ENCODE peak calls at places on chromosomes 3 and 15, in four cellular contexts. T, I, D and X are unnamed samples.

GRCh38 chr3:115676336-115676735 is 53.0 kb downstream of the GAP43 start:
- DNase-seq in T (no peak), I (no peak), D (no peak), X (no peak)

GRCh38 chr15:74826372-74826819 is at the start of gene CPLX3:
- DNase-seq in T (no peak), I (no peak), D (peak; percentile 72), X (peak; percentile 50)

GRCh38 chr3:64238971-64239667 is 13.9 kb upstream of the PRICKLE2 start:
- DNase-seq in T (no peak), I (no peak), D (no peak), X (peak; percentile 75)

GRCh38 chr3:127173516-127174166 is 19.3 kb upstream of the PRR23E start:
- DNase-seq in T (no peak), I (no peak), D (no peak), X (no peak)

GRCh38 chr3:195151402-195151801 is 119.6 kb downstream of the XXYLT1 start:
- DNase-seq in T (no peak), I (no peak), D (no peak), X (no peak)

GRCh38 chr3:185733980-185734724 is 90.7 kb downstream of the IGF2BP2 start:
- DNase-seq in T (no peak), I (peak; percentile 68), D (peak; percentile 61), X (peak; percentile 82)

GRCh38 chr3:157247391-157247790 is 87.4 kb upstream of the CCNL1 start:
- DNase-seq in T (no peak), I (no peak), D (no peak), X (no peak)

GRCh38 chr15:28014623-28015200 is 84.4 kb downstream of the OCA2 start:
- DNase-seq in T (no peak), I (no peak), D (peak; percentile 6), X (no peak)

GRCh38 chr15:74664028-74664616 is 31.7 kb downstream of the EDC3 start:
- DNase-seq in T (no peak), I (no peak), D (no peak), X (peak; percentile 14)

GRCh38 chr3:193040836-193041672 is 123.4 kb upstream of the MB21D2 start:
- DNase-seq in T (no peak), I (peak; percentile 20), D (peak; percentile 62), X (peak; percentile 30)

GRCh38 chr15:44710236-44711088 is 661 bp downstream of the PATL2 start:
- DNase-seq in T (no peak), I (no peak), D (peak; percentile 44), X (no peak)

GRCh38 chr3:17749705-17750293 is 7.4 kb upstream of the TBC1D5 start:
- DNase-seq in T (no peak), I (no peak), D (no peak), X (no peak)

GRCh38 chr3:125006190-125006855 is 49.5 kb downstream of the HEG1 start:
- DNase-seq in T (no peak), I (no peak), D (no peak), X (no peak)

GRCh38 chr15:80455668-80456442 is 51.7 kb downstream of the ARNT2 start:
- DNase-seq in T (no peak), I (peak; percentile 23), D (peak; percentile 77), X (peak; percentile 75)

GRCh38 chr15:74821091-74821789 is 5.2 kb upstream of the CPLX3 start:
- DNase-seq in T (no peak), I (no peak), D (peak; percentile 80), X (no peak)

GRCh38 chr3:63724987-63725386 is 72.5 kb downstream of the SNTN start:
- DNase-seq in T (no peak), I (peak; percentile 67), D (no peak), X (peak; percentile 77)

GRCh38 chr3:194280777-194281176 is 70.4 kb downstream of the CPN2 start:
- DNase-seq in T (no peak), I (no peak), D (no peak), X (no peak)

GRCh38 chr3:10299175-10299574 is 6.4 kb upstream of the GHRL start:
- DNase-seq in T (no peak), I (no peak), D (no peak), X (no peak)

GRCh38 chr3:139521144-139521543 is 18.4 kb downstream of the RBP1 start:
- DNase-seq in T (no peak), I (no peak), D (no peak), X (no peak)

GRCh38 chr3:115217678-115218451 is 70.8 kb upstream of the ZBTB20 start:
- DNase-seq in T (no peak), I (no peak), D (peak; percentile 14), X (peak; percentile 63)

GRCh38 chr3:126184465-126185000 is 4.1 kb upstream of the ALDH1L1 start:
- DNase-seq in T (no peak), I (no peak), D (no peak), X (no peak)

GRCh38 chr15:94070341-94071275 is 160.8 kb upstream of the MCTP2 start:
- DNase-seq in T (no peak), I (no peak), D (no peak), X (no peak)

GRCh38 chr3:124883766-124884473 is 3.2 kb downstream of the ITGB5 start:
- DNase-seq in T (no peak), I (no peak), D (no peak), X (no peak)

GRCh38 chr3:104279617-104280016 is 1087.1 kb upstream of the ALCAM start:
- DNase-seq in T (no peak), I (peak; percentile 33), D (no peak), X (no peak)

GRCh38 chr3:35422826-35423601 is 216.3 kb upstream of the ARPP21 start:
- DNase-seq in T (no peak), I (no peak), D (no peak), X (no peak)

GRCh38 chr15:73573572-73573971 is 59.6 kb downstream of the NPTN start:
- DNase-seq in T (no peak), I (no peak), D (no peak), X (no peak)

GRCh38 chr3:11671648-11672100 is 28.0 kb upstream of the VGLL4 start:
- DNase-seq in T (no peak), I (no peak), D (peak; percentile 60), X (peak; percentile 17)

GRCh38 chr3:133996251-133996661 is 33.5 kb downstream of the SLCO2A1 start:
- DNase-seq in T (no peak), I (no peak), D (no peak), X (no peak)

GRCh38 chr3:193830791-193831191 is 237.8 kb downstream of the OPA1 start:
- DNase-seq in T (no peak), I (no peak), D (no peak), X (no peak)

GRCh38 chr15:56064152-56064551 is 70.7 kb upstream of the NEDD4 start:
- DNase-seq in T (no peak), I (no peak), D (no peak), X (no peak)

GRCh38 chr3:46705751-46706572 is 4.8 kb downstream of the TMIE start:
- DNase-seq in T (no peak), I (no peak), D (no peak), X (peak; percentile 74)
- TF ChIP-seq CTCF in T (no peak), I (no peak), D (no peak), X (no peak)

GRCh38 chr3:59460068-59460467 is 410.2 kb upstream of the CFAP20DC start:
- DNase-seq in T (no peak), I (no peak), D (no peak), X (no peak)
- TF ChIP-seq CTCF in T (no peak), I (no peak), D (no peak), X (no peak)

GRCh38 chr15:43219929-43220886 is 610 bp downstream of the EPB42 start:
- DNase-seq in T (no peak), I (no peak), D (no peak), X (no peak)
- TF ChIP-seq CTCF in T (no peak), I (no peak), D (no peak), X (no peak)

GRCh38 chr3:26345613-26346012 is 277.0 kb upstream of the LRRC3B start:
- DNase-seq in T (no peak), I (no peak), D (no peak), X (no peak)
- TF ChIP-seq CTCF in T (no peak), I (no peak), D (no peak), X (no peak)

GRCh38 chr3:32912046-32912445 is 39.4 kb upstream of the CCR4 start:
- DNase-seq in T (no peak), I (no peak), D (no peak), X (no peak)

GRCh38 chr3:32910954-32911353 is 40.5 kb upstream of the CCR4 start:
- DNase-seq in T (no peak), I (no peak), D (no peak), X (no peak)

GRCh38 chr3:32909999-32910398 is 41.4 kb upstream of the CCR4 start:
- DNase-seq in T (no peak), I (no peak), D (no peak), X (no peak)

DNA sequence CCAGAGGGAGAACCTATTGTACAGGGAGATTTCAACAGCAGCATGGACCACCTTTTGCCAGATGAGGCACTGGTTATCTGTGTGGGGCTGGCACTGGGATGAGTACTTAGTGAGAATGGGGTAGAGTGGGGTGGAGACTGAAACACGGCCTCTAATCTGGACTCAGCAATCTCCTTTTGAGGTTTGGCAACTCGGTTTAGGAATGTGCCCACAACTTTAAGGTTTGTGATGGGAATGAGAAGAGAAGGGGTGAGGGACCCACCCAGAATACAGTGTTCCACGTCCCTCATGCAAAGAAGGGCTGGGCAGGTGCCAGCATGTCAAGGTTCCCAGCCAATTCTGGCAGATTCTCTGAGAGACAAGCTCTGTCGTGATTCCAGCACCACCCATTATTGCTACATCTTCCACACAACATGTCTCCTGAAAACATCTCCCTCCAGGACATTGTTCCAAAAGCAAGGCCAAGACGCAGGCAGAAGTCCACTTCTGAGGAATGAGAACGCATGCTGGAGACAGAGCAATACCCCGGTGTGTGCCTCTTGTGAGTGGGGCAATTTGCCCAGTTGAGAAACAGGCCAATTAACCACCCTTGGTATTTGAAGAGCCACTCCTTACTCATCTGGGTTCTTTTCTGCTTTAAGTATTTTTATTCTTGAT is 37.5 kb upstream of the CCR4 start:
- DNase-seq in T (no peak), I (no peak), D (no peak), X (no peak)
- TF ChIP-seq CTCF in T (peak; percentile 3), I (no peak), D (no peak), X (no peak)

GRCh38 chr15:62059108-62059817 is 984 bp downstream of the VPS13C start:
- DNase-seq in T (no peak), I (no peak), D (no peak), X (no peak)
- TF ChIP-seq CTCF in T (peak; percentile 66), I (peak; percentile 29), D (no peak), X (no peak)

DNA sequence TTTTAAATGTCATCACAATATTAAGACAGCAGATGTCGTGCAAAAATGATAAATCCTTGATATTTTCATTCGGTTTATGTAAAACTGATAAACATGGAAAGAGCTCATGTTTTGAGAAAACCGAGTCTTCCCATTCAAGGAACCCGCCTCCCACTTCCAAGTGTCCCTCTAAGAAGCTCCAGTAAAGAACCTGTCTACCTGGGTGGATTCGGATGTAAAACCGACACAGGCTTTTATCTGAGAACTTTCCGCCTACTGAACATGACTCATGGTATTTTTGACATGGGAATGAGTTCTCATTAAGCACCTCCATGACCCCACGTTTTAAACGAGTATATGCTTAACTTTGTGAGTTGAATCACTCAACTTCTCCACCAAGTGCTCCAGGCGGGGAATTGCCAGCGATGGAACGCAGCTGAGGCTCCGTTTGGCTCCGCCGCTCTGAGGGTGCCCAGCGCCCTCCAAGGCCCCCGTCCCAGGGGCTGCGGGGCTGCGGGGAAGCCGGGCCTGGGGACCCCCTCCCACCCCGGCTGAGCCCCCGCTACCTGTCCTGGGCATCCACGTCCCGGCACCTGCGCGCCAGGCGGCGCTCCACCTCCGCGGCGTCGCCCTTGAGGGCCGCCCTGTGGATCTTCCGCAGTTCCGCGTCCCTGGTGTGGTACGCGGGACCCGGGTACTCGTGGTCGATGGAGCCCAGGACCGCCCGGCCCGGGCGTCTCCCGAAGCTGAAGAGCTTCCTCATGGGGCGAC is 119.9 kb downstream of the LMLN start:
- DNase-seq in T (peak; percentile 70), I (no peak), D (peak; percentile 16), X (peak; percentile 30)
- TF ChIP-seq CTCF in T (no peak), I (no peak), D (peak; percentile 26), X (no peak)